ENCODE peak calls at places on chromosomes 2 and 18, in eight cellular contexts. One of them, this sample, is unnamed. For H3K36me3, the result is how much of the 10 kb centered on the place peaks cover.

GRCh38 chr2:112916625-112917024 is 5.7 kb downstream of the IL37 start:
- DNase-seq in H1: no peak
- DNase-seq in brain microvascular endothelial cell: no peak
- DNase-seq in fibroblast of lung: no peak
- DNase-seq in ovary: no peak
- DNase-seq in pancreas: no peak
- DNase-seq in tibial artery: no peak
- DNase-seq in heart left ventricle: no peak
- DNase-seq in this sample: no peak

GRCh38 chr18:3794537-3795348 is 344.8 kb downstream of the TGIF1 start:
- DNase-seq in H1: no peak
- DNase-seq in brain microvascular endothelial cell: peak
- DNase-seq in fibroblast of lung: peak
- DNase-seq in ovary: no peak
- DNase-seq in pancreas: no peak
- DNase-seq in tibial artery: no peak
- DNase-seq in heart left ventricle: peak
- DNase-seq in this sample: no peak

GRCh38 chr18:34773961-34774754 is 64.1 kb downstream of the DTNA start:
- DNase-seq in H1: no peak
- DNase-seq in brain microvascular endothelial cell: peak
- DNase-seq in fibroblast of lung: peak
- DNase-seq in ovary: peak
- DNase-seq in pancreas: peak
- DNase-seq in tibial artery: peak
- DNase-seq in heart left ventricle: peak
- DNase-seq in this sample: no peak

GRCh38 chr2:157271590-157272203 is 14.2 kb downstream of the GALNT5 start:
- DNase-seq in H1: no peak
- DNase-seq in brain microvascular endothelial cell: no peak
- DNase-seq in fibroblast of lung: no peak
- DNase-seq in ovary: no peak
- DNase-seq in pancreas: no peak
- DNase-seq in tibial artery: no peak
- DNase-seq in heart left ventricle: no peak
- DNase-seq in this sample: no peak

GRCh38 chr18:50045126-50045525 is 149.8 kb downstream of the MYO5B start:
- DNase-seq in H1: no peak
- DNase-seq in brain microvascular endothelial cell: no peak
- DNase-seq in fibroblast of lung: no peak
- DNase-seq in ovary: no peak
- DNase-seq in pancreas: no peak
- DNase-seq in tibial artery: no peak
- DNase-seq in heart left ventricle: no peak
- DNase-seq in this sample: no peak

GRCh38 chr2:40218679-40219078 is 233.2 kb downstream of the SLC8A1 start:
- DNase-seq in H1: no peak
- DNase-seq in brain microvascular endothelial cell: no peak
- DNase-seq in fibroblast of lung: no peak
- DNase-seq in ovary: peak
- DNase-seq in pancreas: peak
- DNase-seq in tibial artery: no peak
- DNase-seq in heart left ventricle: peak
- DNase-seq in this sample: no peak

GRCh38 chr18:7980661-7981060 is 413.5 kb downstream of the PTPRM start:
- DNase-seq in H1: no peak
- DNase-seq in brain microvascular endothelial cell: no peak
- DNase-seq in fibroblast of lung: no peak
- DNase-seq in ovary: no peak
- DNase-seq in pancreas: no peak
- DNase-seq in tibial artery: no peak
- DNase-seq in heart left ventricle: no peak
- DNase-seq in this sample: no peak

GRCh38 chr18:7358989-7359726 is 128.3 kb downstream of the LRRC30 start:
- DNase-seq in H1: no peak
- DNase-seq in brain microvascular endothelial cell: no peak
- DNase-seq in fibroblast of lung: no peak
- DNase-seq in ovary: no peak
- DNase-seq in pancreas: no peak
- DNase-seq in tibial artery: no peak
- DNase-seq in heart left ventricle: peak
- DNase-seq in this sample: no peak

GRCh38 chr2:209044307-209044706 is 379.5 kb upstream of the MAP2 start:
- DNase-seq in H1: no peak
- DNase-seq in brain microvascular endothelial cell: no peak
- DNase-seq in fibroblast of lung: no peak
- DNase-seq in ovary: no peak
- DNase-seq in pancreas: no peak
- DNase-seq in tibial artery: no peak
- DNase-seq in heart left ventricle: no peak
- DNase-seq in this sample: no peak

GRCh38 chr2:163066085-163066484 is 227.5 kb upstream of the KCNH7 start:
- DNase-seq in H1: no peak
- DNase-seq in brain microvascular endothelial cell: no peak
- DNase-seq in fibroblast of lung: no peak
- DNase-seq in ovary: no peak
- DNase-seq in pancreas: no peak
- DNase-seq in tibial artery: no peak
- DNase-seq in heart left ventricle: no peak
- DNase-seq in this sample: no peak

GRCh38 chr18:11850821-11851155 is 425 bp upstream of the CHMP1B start:
- DNase-seq in H1: no peak
- DNase-seq in brain microvascular endothelial cell: no peak
- DNase-seq in fibroblast of lung: no peak
- DNase-seq in ovary: no peak
- DNase-seq in pancreas: no peak
- DNase-seq in tibial artery: no peak
- DNase-seq in heart left ventricle: no peak
- DNase-seq in this sample: no peak

GRCh38 chr18:36492604-36493329 is 195.3 kb downstream of the FHOD3 start:
- DNase-seq in H1: no peak
- DNase-seq in brain microvascular endothelial cell: no peak
- DNase-seq in fibroblast of lung: peak
- DNase-seq in ovary: no peak
- DNase-seq in pancreas: no peak
- DNase-seq in tibial artery: no peak
- DNase-seq in heart left ventricle: no peak
- DNase-seq in this sample: no peak

GRCh38 chr18:36297419-36298112 is at the start of gene FHOD3:
- DNase-seq in H1: no peak
- DNase-seq in brain microvascular endothelial cell: no peak
- DNase-seq in fibroblast of lung: peak
- DNase-seq in ovary: peak
- DNase-seq in pancreas: peak
- DNase-seq in tibial artery: peak
- DNase-seq in heart left ventricle: peak
- DNase-seq in this sample: no peak

GRCh38 chr18:39990540-39990939 is 1964.5 kb upstream of the PIK3C3 start:
- DNase-seq in H1: no peak
- DNase-seq in brain microvascular endothelial cell: no peak
- DNase-seq in fibroblast of lung: no peak
- DNase-seq in ovary: no peak
- DNase-seq in pancreas: no peak
- DNase-seq in tibial artery: no peak
- DNase-seq in heart left ventricle: no peak
- DNase-seq in this sample: no peak

GRCh38 chr2:98614024-98614739 is 5.8 kb downstream of the UNC50 start:
- DNase-seq in H1: no peak
- DNase-seq in brain microvascular endothelial cell: no peak
- DNase-seq in fibroblast of lung: no peak
- DNase-seq in ovary: no peak
- DNase-seq in pancreas: no peak
- DNase-seq in tibial artery: no peak
- DNase-seq in heart left ventricle: no peak
- DNase-seq in this sample: no peak

GRCh38 chr2:222739939-222740338 is 68.5 kb downstream of the MOGAT1 start:
- DNase-seq in H1: no peak
- DNase-seq in brain microvascular endothelial cell: no peak
- DNase-seq in fibroblast of lung: no peak
- DNase-seq in ovary: no peak
- DNase-seq in pancreas: no peak
- DNase-seq in tibial artery: no peak
- DNase-seq in heart left ventricle: no peak
- DNase-seq in this sample: no peak
- H3K27ac ChIP-seq in H1: no peak
- H3K27ac ChIP-seq in brain microvascular endothelial cell: no peak
- H3K27ac ChIP-seq in fibroblast of lung: no peak
- H3K27ac ChIP-seq in ovary: no peak
- H3K27ac ChIP-seq in pancreas: no peak
- H3K27ac ChIP-seq in tibial artery: no peak
- H3K27ac ChIP-seq in heart left ventricle: no peak
- H3K27ac ChIP-seq in this sample: no peak

DNA sequence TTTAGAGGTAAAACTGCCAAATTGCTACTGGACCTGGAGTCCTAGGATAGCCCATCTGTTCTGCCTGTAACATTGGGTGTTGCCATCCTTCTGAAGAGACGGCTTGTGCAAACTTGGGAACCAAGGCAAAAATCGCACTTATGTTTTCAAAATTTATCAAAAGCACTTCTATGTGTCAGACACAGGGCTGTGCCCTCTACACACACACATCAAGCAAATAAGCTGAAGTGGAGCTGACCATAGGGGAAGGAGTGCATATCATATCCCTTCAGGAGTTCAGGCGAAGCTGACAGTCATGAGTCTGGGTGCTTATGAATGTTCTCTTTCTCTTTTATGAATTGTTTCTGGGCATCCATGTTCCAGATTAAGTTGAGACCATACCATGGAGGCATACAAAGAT is 247.9 kb downstream of the CYRIA start:
- DNase-seq in H1: no peak
- DNase-seq in brain microvascular endothelial cell: no peak
- DNase-seq in fibroblast of lung: no peak
- DNase-seq in ovary: no peak
- DNase-seq in pancreas: no peak
- DNase-seq in tibial artery: no peak
- DNase-seq in heart left ventricle: no peak
- DNase-seq in this sample: no peak
- H3K4me3 ChIP-seq in H1: no peak
- H3K4me3 ChIP-seq in brain microvascular endothelial cell: no peak
- H3K4me3 ChIP-seq in fibroblast of lung: no peak
- H3K4me3 ChIP-seq in ovary: no peak
- H3K4me3 ChIP-seq in pancreas: no peak
- H3K4me3 ChIP-seq in tibial artery: no peak
- H3K4me3 ChIP-seq in heart left ventricle: no peak
- H3K4me3 ChIP-seq in this sample: no peak

GRCh38 chr2:233165895-233166661 is 85.4 kb upstream of the ATG16L1 start:
- DNase-seq in H1: no peak
- DNase-seq in brain microvascular endothelial cell: peak
- DNase-seq in fibroblast of lung: peak
- DNase-seq in ovary: no peak
- DNase-seq in pancreas: no peak
- DNase-seq in tibial artery: peak
- DNase-seq in heart left ventricle: peak
- DNase-seq in this sample: no peak

GRCh38 chr2:233163486-233164103 is 87.9 kb upstream of the ATG16L1 start:
- DNase-seq in H1: no peak
- DNase-seq in brain microvascular endothelial cell: no peak
- DNase-seq in fibroblast of lung: no peak
- DNase-seq in ovary: no peak
- DNase-seq in pancreas: no peak
- DNase-seq in tibial artery: no peak
- DNase-seq in heart left ventricle: no peak
- DNase-seq in this sample: no peak

GRCh38 chr2:233164967-233165366 is 86.5 kb upstream of the ATG16L1 start:
- DNase-seq in H1: no peak
- DNase-seq in brain microvascular endothelial cell: no peak
- DNase-seq in fibroblast of lung: no peak
- DNase-seq in ovary: no peak
- DNase-seq in pancreas: no peak
- DNase-seq in tibial artery: no peak
- DNase-seq in heart left ventricle: no peak
- DNase-seq in this sample: no peak

GRCh38 chr2:233164117-233164516 is 87.4 kb upstream of the ATG16L1 start:
- DNase-seq in H1: no peak
- DNase-seq in brain microvascular endothelial cell: no peak
- DNase-seq in fibroblast of lung: no peak
- DNase-seq in ovary: no peak
- DNase-seq in pancreas: no peak
- DNase-seq in tibial artery: no peak
- DNase-seq in heart left ventricle: no peak
- DNase-seq in this sample: no peak

DNA sequence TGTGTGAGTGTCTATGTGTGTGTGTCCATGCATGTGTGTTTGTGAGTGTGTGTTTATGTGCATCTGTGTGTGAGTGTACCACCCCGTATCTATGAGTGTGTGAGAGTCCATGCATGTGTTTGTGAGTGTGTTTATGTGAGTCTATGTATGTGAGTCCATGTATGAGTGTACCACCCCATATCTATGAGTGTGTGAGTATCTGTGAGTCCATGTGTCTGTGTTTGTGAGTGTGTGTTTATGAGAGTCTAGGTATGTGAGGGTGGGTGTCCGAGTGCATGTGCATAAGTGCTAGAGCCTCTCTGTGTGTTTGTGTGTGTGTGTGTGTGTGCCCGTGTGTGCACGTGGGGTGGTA is 86.0 kb upstream of the ATG16L1 start:
- DNase-seq in H1: no peak
- DNase-seq in brain microvascular endothelial cell: no peak
- DNase-seq in fibroblast of lung: no peak
- DNase-seq in ovary: no peak
- DNase-seq in pancreas: no peak
- DNase-seq in tibial artery: no peak
- DNase-seq in heart left ventricle: no peak
- DNase-seq in this sample: no peak
- H3K36me3 ChIP-seq in H1: under half
- H3K36me3 ChIP-seq in brain microvascular endothelial cell: under half
- H3K36me3 ChIP-seq in fibroblast of lung: under half
- H3K36me3 ChIP-seq in ovary: under half
- H3K36me3 ChIP-seq in pancreas: under half
- H3K36me3 ChIP-seq in tibial artery: under half
- H3K36me3 ChIP-seq in heart left ventricle: under half
- H3K36me3 ChIP-seq in this sample: under half

GRCh38 chr2:53088062-53088461 is 679.5 kb upstream of the CHAC2 start:
- DNase-seq in H1: no peak
- DNase-seq in brain microvascular endothelial cell: no peak
- DNase-seq in fibroblast of lung: no peak
- DNase-seq in ovary: no peak
- DNase-seq in pancreas: no peak
- DNase-seq in tibial artery: no peak
- DNase-seq in heart left ventricle: no peak
- DNase-seq in this sample: no peak
- H3K27ac ChIP-seq in H1: no peak
- H3K27ac ChIP-seq in brain microvascular endothelial cell: no peak
- H3K27ac ChIP-seq in fibroblast of lung: no peak
- H3K27ac ChIP-seq in ovary: no peak
- H3K27ac ChIP-seq in pancreas: no peak
- H3K27ac ChIP-seq in tibial artery: no peak
- H3K27ac ChIP-seq in heart left ventricle: no peak
- H3K27ac ChIP-seq in this sample: no peak

GRCh38 chr2:29920130-29920577 is 1.2 kb downstream of the ALK start:
- DNase-seq in H1: no peak
- DNase-seq in brain microvascular endothelial cell: no peak
- DNase-seq in fibroblast of lung: peak
- DNase-seq in ovary: peak
- DNase-seq in pancreas: peak
- DNase-seq in tibial artery: no peak
- DNase-seq in heart left ventricle: peak
- DNase-seq in this sample: no peak
- H3K4me3 ChIP-seq in H1: peak
- H3K4me3 ChIP-seq in brain microvascular endothelial cell: no peak
- H3K4me3 ChIP-seq in fibroblast of lung: no peak
- H3K4me3 ChIP-seq in ovary: no peak
- H3K4me3 ChIP-seq in pancreas: peak
- H3K4me3 ChIP-seq in tibial artery: peak
- H3K4me3 ChIP-seq in heart left ventricle: peak
- H3K4me3 ChIP-seq in this sample: peak

GRCh38 chr2:213232649-213233437 is 51.4 kb upstream of the SPAG16 start:
- DNase-seq in H1: no peak
- DNase-seq in brain microvascular endothelial cell: peak
- DNase-seq in fibroblast of lung: peak
- DNase-seq in ovary: no peak
- DNase-seq in pancreas: no peak
- DNase-seq in tibial artery: no peak
- DNase-seq in heart left ventricle: no peak
- DNase-seq in this sample: no peak
- H3K36me3 ChIP-seq in H1: under half
- H3K36me3 ChIP-seq in brain microvascular endothelial cell: under half
- H3K36me3 ChIP-seq in fibroblast of lung: under half
- H3K36me3 ChIP-seq in ovary: under half
- H3K36me3 ChIP-seq in pancreas: under half
- H3K36me3 ChIP-seq in tibial artery: under half
- H3K36me3 ChIP-seq in heart left ventricle: under half
- H3K36me3 ChIP-seq in this sample: under half